ENCODE peak calls at places on chromosomes 16 and 17, in eight cellular contexts. V, E, H, O, U, M, T and B are unnamed samples.

GRCh38 chr17:28896491-28896883 is 1.0 kb downstream of the FLOT2 start:
- DNase-seq in V (no peak), E (no peak), H (no peak), O (no peak), U (no peak), M (no peak), T (no peak), B (no peak)

GRCh38 chr16:19645557-19645981 is 72.5 kb downstream of the KNOP1 start:
- DNase-seq in V (no peak), E (no peak), H (peak; percentile 2), O (no peak), U (no peak), M (peak; percentile 20), T (peak; percentile 49), B (peak; percentile 77)

GRCh38 chr17:27577124-27577761 is 53.7 kb upstream of the LGALS9 start:
- DNase-seq in V (no peak), E (no peak), H (peak; percentile 82), O (peak; percentile 46), U (peak; percentile 66), M (no peak), T (no peak), B (peak; percentile 32)

GRCh38 chr16:29663020-29663828 is at the start of gene SPN:
- DNase-seq in V (no peak), E (no peak), H (no peak), O (peak; percentile 95), U (no peak), M (peak; percentile 33), T (no peak), B (no peak)

GRCh38 chr17:32931686-32932085 is 3.7 kb downstream of the TMEM98 start:
- DNase-seq in V (no peak), E (no peak), H (peak; percentile 40), O (no peak), U (no peak), M (no peak), T (no peak), B (no peak)

GRCh38 chr17:33927732-33928133 is 327.4 kb upstream of the CCL2 start:
- DNase-seq in V (no peak), E (peak; percentile 30), H (peak; percentile 29), O (peak; percentile 42), U (no peak), M (no peak), T (no peak), B (no peak)

GRCh38 chr16:74651841-74652240 is 14.8 kb downstream of the RFWD3 start:
- DNase-seq in V (no peak), E (no peak), H (no peak), O (no peak), U (no peak), M (no peak), T (no peak), B (no peak)

GRCh38 chr17:73067075-73067474 is 25.4 kb downstream of the SLC39A11 start:
- DNase-seq in V (no peak), E (no peak), H (peak; percentile 35), O (no peak), U (no peak), M (no peak), T (no peak), B (no peak)

GRCh38 chr17:64410750-64411490 is 20.3 kb upstream of the PECAM1 start:
- DNase-seq in V (no peak), E (no peak), H (no peak), O (no peak), U (no peak), M (no peak), T (peak; percentile 37), B (no peak)

GRCh38 chr16:20763461-20764232 is at the start of gene ACSM3:
- DNase-seq in V (peak; percentile 74), E (peak; percentile 63), H (peak; percentile 76), O (peak; percentile 64), U (peak; percentile 69), M (peak; percentile 82), T (peak; percentile 37), B (peak; percentile 69)

GRCh38 chr17:77404812-77405581 is 264.2 kb downstream of the SEC14L1 start:
- DNase-seq in V (no peak), E (peak; percentile 95), H (peak; percentile 86), O (no peak), U (peak; percentile 66), M (peak; percentile 75), T (no peak), B (no peak)

GRCh38 chr16:65038125-65038524 is 83.7 kb downstream of the CDH11 start:
- DNase-seq in V (no peak), E (no peak), H (peak; percentile 59), O (no peak), U (no peak), M (no peak), T (no peak), B (no peak)

GRCh38 chr17:51319186-51319585 is 58.8 kb downstream of the UTP18 start:
- DNase-seq in V (no peak), E (no peak), H (no peak), O (no peak), U (no peak), M (no peak), T (no peak), B (no peak)

DNA sequence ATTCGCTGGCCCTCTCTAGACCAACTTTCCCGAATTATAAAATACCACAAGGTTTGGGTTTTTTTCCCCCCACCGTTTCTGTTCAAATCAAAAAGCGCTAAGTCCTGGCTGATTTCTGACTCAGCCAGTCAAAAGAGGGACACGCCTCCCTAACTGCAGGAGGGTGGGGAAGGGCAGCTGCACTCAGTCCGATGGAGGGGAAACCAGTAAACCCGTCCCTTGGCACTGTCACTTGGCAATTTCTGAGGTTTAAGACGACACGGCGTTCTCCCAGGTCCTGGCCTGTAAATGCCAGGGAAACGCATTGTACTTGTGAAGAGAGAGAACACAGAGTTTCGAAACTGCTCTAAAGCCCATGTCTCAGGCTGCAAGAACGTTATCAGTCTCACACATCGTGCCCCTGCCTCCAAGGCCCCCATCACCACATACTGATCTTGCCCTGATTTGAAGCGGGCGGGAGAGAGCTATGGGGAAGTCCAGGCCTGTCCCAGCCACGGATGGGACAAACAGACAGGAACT is 57.9 kb downstream of the ZFHX3 start:
- DNase-seq in V (peak; percentile 92), E (peak; percentile 79), H (peak; percentile 68), O (no peak), U (peak; percentile 85), M (peak; percentile 68), T (no peak), B (peak; percentile 55)
- TF ChIP-seq POLR2A in V (no peak), E (peak; percentile 49), H (no peak), O (no peak), U (no peak), M (no peak), T (no peak), B (no peak)

GRCh38 chr16:85548375-85548774 is 64.7 kb upstream of the GSE1 start:
- DNase-seq in V (no peak), E (no peak), H (no peak), O (no peak), U (no peak), M (no peak), T (no peak), B (no peak)

GRCh38 chr16:85551319-85551978 is 61.7 kb upstream of the GSE1 start:
- DNase-seq in V (no peak), E (no peak), H (no peak), O (no peak), U (no peak), M (no peak), T (no peak), B (no peak)

GRCh38 chr16:85552980-85553435 is 60.1 kb upstream of the GSE1 start:
- DNase-seq in V (no peak), E (no peak), H (no peak), O (no peak), U (no peak), M (no peak), T (no peak), B (no peak)

GRCh38 chr16:85549766-85550421 is 63.2 kb upstream of the GSE1 start:
- DNase-seq in V (no peak), E (no peak), H (no peak), O (no peak), U (no peak), M (no peak), T (no peak), B (peak; percentile 33)

DNA sequence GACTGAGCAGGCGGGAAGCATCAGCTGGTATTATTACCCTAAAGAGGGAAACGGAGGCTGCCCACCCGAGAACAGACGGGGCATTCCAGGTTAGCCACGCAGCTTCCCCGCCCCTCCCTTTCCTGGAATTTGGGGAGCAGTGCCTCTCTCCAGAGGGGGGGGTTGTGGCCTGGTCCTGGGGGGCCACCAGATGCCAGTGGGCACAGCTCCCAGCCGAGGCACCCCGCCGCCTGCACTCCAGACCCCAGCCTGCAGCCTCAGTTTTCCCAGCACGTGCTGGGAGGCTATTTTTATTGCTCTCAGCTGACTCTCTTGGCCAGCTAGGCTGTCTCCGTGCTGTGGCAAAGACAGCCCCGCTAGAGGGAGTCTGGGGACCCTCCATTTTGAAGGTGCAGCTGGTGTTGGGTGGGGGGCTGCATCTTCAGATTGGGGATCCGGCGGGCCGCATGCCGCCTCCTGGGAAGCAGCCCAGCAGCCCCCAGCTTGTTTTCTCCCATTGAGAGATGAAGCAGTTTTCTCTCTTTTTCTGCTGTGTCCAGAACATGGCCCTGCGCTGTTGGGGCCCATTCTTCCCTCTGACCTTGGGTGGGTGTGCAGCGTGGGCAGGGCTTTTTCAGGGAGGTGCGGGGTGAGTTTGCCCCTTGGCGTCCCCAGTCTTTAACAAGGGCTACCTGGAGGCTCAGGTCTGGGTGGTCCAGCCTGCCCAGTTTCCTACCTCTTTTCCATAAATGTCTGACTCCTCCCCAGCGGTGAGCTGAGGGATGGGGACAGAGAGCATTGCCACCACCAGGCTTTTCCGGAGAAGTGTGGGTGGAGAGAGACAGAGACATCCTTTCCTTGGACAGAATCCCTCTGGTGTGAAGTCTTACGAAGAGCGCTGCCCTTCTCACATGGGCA is 62.5 kb upstream of the GSE1 start:
- DNase-seq in V (no peak), E (no peak), H (no peak), O (no peak), U (no peak), M (no peak), T (no peak), B (peak; percentile 37)
- TF ChIP-seq POLR2A in V (no peak), E (no peak), H (no peak), O (no peak), U (no peak), M (no peak), T (no peak), B (no peak)

DNA sequence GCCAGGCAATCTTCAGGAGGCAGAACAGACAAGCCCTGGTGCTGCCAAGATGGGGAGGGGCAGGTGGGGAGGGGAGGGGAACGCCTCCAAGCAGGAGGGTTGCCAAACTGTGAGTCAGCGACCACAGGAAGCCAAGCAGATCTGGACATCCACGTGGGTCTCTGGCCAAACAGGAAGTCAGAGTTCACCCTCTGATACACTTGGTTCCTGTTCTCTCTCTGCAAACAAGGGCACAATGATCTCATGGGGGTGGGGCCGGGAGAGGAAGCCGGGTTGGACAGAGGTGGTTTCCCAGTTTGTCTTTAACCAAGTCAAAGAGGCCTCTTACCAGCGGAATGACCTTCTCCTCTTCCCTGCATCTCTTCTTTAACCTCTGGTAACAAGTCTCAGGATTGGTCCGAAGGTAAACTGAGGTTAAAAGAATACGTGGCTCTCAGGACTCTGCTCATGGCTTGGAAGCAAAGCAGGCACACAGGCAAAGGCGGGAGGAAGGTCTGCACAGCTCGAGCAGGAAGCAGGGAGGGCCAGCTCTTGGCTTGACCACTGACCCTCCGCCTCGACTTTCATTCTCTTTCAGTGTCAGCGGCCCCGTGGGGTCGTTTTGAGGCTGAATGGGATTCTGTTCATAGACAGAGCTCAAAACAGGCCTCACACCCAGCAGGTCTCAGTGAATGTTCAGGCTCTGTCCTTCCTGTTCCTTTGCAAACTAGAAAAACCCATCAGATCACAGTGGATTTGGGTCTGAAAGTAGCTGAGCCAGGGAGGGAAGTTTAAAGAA is 32.9 kb downstream of the TK2 start:
- DNase-seq in V (peak; percentile 97), E (peak; percentile 82), H (peak; percentile 99), O (peak; percentile 97), U (peak; percentile 99), M (peak; percentile 97), T (peak; percentile 99), B (peak; percentile 95)
- TF ChIP-seq POLR2A in V (no peak), E (no peak), H (no peak), O (peak; percentile 78), U (no peak), M (peak; percentile 77), T (peak; percentile 55), B (no peak)

GRCh38 chr16:84593825-84594724 is 23.8 kb downstream of the COTL1 start:
- DNase-seq in V (no peak), E (no peak), H (no peak), O (peak; percentile 31), U (peak; percentile 39), M (peak; percentile 84), T (peak; percentile 44), B (peak; percentile 45)
- TF ChIP-seq POLR2A in V (no peak), E (no peak), H (no peak), O (no peak), U (no peak), M (peak; percentile 39), T (no peak), B (no peak)